ENCODE peak calls at places on chromosome 9, in four cellular contexts. C is body of pancreas; A is effector memory CD4-positive, alpha-beta T cell; J is IMR-90. P is an unnamed sample.

GRCh38 chr9:122951056-122951455 is 10.2 kb downstream of the RABGAP1 start:
- DNase-seq in C (no peak), A (no peak), J (no peak), P (no peak)

GRCh38 chr9:83981126-83981871 is 694 bp downstream of the RMI1 start:
- DNase-seq in C (peak; percentile 79), A (no peak), J (peak; percentile 35), P (no peak)

GRCh38 chr9:128145951-128146351 is 3.3 kb upstream of the LCN2 start:
- DNase-seq in C (no peak), A (no peak), J (no peak), P (no peak)

GRCh38 chr9:69805962-69806633 is 14.5 kb upstream of the CFAP95 start:
- DNase-seq in C (peak; percentile 43), A (no peak), J (no peak), P (peak; percentile 60)

GRCh38 chr9:98603821-98604383 is 104.8 kb downstream of the GABBR2 start:
- DNase-seq in C (no peak), A (no peak), J (peak; percentile 63), P (no peak)

GRCh38 chr9:35945341-35946018 is 12.5 kb downstream of the OR2S2 start:
- DNase-seq in C (peak; percentile 83), A (no peak), J (peak; percentile 85), P (peak; percentile 87)

GRCh38 chr9:98442541-98442940 is 187.1 kb upstream of the TBC1D2 start:
- DNase-seq in C (no peak), A (no peak), J (peak; percentile 36), P (no peak)

GRCh38 chr9:17810728-17811634 is 232.1 kb downstream of the SH3GL2 start:
- DNase-seq in C (peak; percentile 66), A (no peak), J (peak; percentile 66), P (no peak)

GRCh38 chr9:77710965-77711657 is 63.0 kb upstream of the GNA14 start:
- DNase-seq in C (no peak), A (no peak), J (no peak), P (no peak)

GRCh38 chr9:88776717-88777497 is 214.4 kb upstream of the S1PR3 start:
- DNase-seq in C (no peak), A (no peak), J (peak; percentile 87), P (no peak)

GRCh38 chr9:22528485-22528884 is 81.9 kb downstream of the DMRTA1 start:
- DNase-seq in C (no peak), A (no peak), J (peak; percentile 24), P (no peak)

GRCh38 chr9:127163409-127163808 is 41.0 kb upstream of the ANGPTL2 start:
- DNase-seq in C (no peak), A (no peak), J (peak; percentile 82), P (no peak)

GRCh38 chr9:134670042-134670525 is 28.5 kb downstream of the COL5A1 start:
- DNase-seq in C (no peak), A (no peak), J (peak; percentile 94), P (no peak)

GRCh38 chr9:77176686-77177142 is 620 bp upstream of the VPS13A start:
- DNase-seq in C (no peak), A (no peak), J (no peak), P (no peak)

GRCh38 chr9:121169094-121169601 is 32.5 kb downstream of the RAB14 start:
- DNase-seq in C (no peak), A (no peak), J (no peak), P (no peak)

GRCh38 chr9:70258692-70259511 is at the start of gene SMC5:
- DNase-seq in C (peak; percentile 90), A (peak; percentile 77), J (peak; percentile 92), P (peak; percentile 93)

GRCh38 chr9:21294325-21294724 is 10.8 kb downstream of the IFNA5 start:
- DNase-seq in C (peak; percentile 36), A (no peak), J (peak; percentile 17), P (no peak)

GRCh38 chr9:87063246-87063645 is 115.9 kb upstream of the GAS1 start:
- DNase-seq in C (peak; percentile 16), A (no peak), J (no peak), P (peak; percentile 71)

GRCh38 chr9:3997492-3997891 is 302.4 kb downstream of the GLIS3 start:
- DNase-seq in C (no peak), A (no peak), J (no peak), P (no peak)

GRCh38 chr9:136821333-136822031 is 13.7 kb downstream of the RABL6 start:
- DNase-seq in C (no peak), A (no peak), J (no peak), P (peak; percentile 53)

GRCh38 chr9:129146441-129146933 is 31.6 kb downstream of the IER5L start:
- DNase-seq in C (no peak), A (no peak), J (no peak), P (no peak)

GRCh38 chr9:23563497-23563896 is 262.5 kb downstream of the ELAVL2 start:
- DNase-seq in C (no peak), A (no peak), J (no peak), P (no peak)

GRCh38 chr9:75131700-75132099 is 43.4 kb downstream of the OSTF1 start:
- DNase-seq in C (no peak), A (no peak), J (no peak), P (no peak)

GRCh38 chr9:136043386-136044054 is 51.6 kb downstream of the NACC2 start:
- DNase-seq in C (no peak), A (no peak), J (no peak), P (no peak)

GRCh38 chr9:114327749-114328148 is 1.9 kb upstream of the ORM2 start:
- DNase-seq in C (no peak), A (no peak), J (no peak), P (no peak)

GRCh38 chr9:88535226-88535931 is 401 bp downstream of the NXNL2 start:
- DNase-seq in C (peak; percentile 38), A (no peak), J (no peak), P (peak; percentile 80)

GRCh38 chr9:15370496-15371464 is 51.9 kb upstream of the SNAPC3 start:
- DNase-seq in C (no peak), A (no peak), J (no peak), P (no peak)

GRCh38 chr9:121684381-121685145 is 33.1 kb downstream of the DAB2IP start:
- DNase-seq in C (peak; percentile 38), A (no peak), J (no peak), P (peak; percentile 87)

GRCh38 chr9:97602430-97602829 is 30.7 kb downstream of the TSTD2 start:
- DNase-seq in C (no peak), A (no peak), J (no peak), P (no peak)

GRCh38 chr9:36148652-36149051 is 12.1 kb downstream of the GLIPR2 start:
- DNase-seq in C (peak; percentile 89), A (peak; percentile 70), J (peak; percentile 97), P (peak; percentile 97)

GRCh38 chr9:13719410-13719809 is 439.9 kb upstream of the MPDZ start:
- DNase-seq in C (no peak), A (no peak), J (peak; percentile 36), P (no peak)

GRCh38 chr9:36897019-36897418 is 137.0 kb downstream of the PAX5 start:
- DNase-seq in C (no peak), A (no peak), J (no peak), P (no peak)

GRCh38 chr9:116695441-116695840 is 8.3 kb downstream of the TRIM32 start:
- DNase-seq in C (no peak), A (no peak), J (no peak), P (no peak)

GRCh38 chr9:116694892-116695291 is 7.8 kb downstream of the TRIM32 start:
- DNase-seq in C (peak; percentile 4), A (no peak), J (no peak), P (no peak)

GRCh38 chr9:116692619-116693018 is 5.5 kb downstream of the TRIM32 start:
- DNase-seq in C (no peak), A (no peak), J (no peak), P (no peak)

GRCh38 chr9:116691607-116692006 is 4.5 kb downstream of the TRIM32 start:
- DNase-seq in C (no peak), A (no peak), J (no peak), P (no peak)

GRCh38 chr9:116693233-116693731 is 6.2 kb downstream of the TRIM32 start:
- DNase-seq in C (no peak), A (no peak), J (peak; percentile 54), P (no peak)
- H3K4me1 ChIP-seq in C (peaks cover 70% of the 10 kb centered on the region), A (peaks cover 5% of the 10 kb centered on the region), J (peaks cover 16% of the 10 kb centered on the region), P (peaks cover 8% of the 10 kb centered on the region)

DNA sequence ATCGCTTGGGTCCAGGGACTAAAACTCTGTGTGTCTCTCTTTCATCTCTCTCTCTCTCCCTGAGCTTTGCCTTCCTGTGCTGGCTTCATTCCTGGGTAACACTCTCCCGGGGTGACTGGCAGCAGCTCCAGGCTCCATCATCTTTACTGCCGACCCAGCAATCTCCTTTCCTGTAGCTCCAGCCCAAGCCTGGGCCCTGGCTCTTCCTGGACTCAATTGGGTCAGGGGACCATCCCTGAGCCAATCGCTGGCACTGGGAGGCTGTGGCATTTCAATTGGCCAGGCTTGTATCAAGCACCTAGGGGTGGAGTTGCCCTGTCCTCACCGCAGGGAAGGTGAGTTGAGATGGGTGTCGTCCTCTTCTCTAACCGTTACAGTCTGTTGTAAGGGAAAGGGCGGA is 31.9 kb downstream of the FAM240B start:
- DNase-seq in C (no peak), A (no peak), J (no peak), P (no peak)
- H3K4me3 ChIP-seq in C (no peak overlapping the region), A (no peak overlapping the region), J (no peak overlapping the region), P (no peak overlapping the region)

GRCh38 chr9:94915476-94916450 is 189.3 kb downstream of the AOPEP start:
- DNase-seq in C (no peak), A (no peak), J (no peak), P (no peak)

GRCh38 chr9:94920439-94920951 is 194.0 kb downstream of the AOPEP start:
- DNase-seq in C (no peak), A (no peak), J (peak; percentile 63), P (peak; percentile 83)

GRCh38 chr9:94916956-94917355 is 190.5 kb downstream of the AOPEP start:
- DNase-seq in C (no peak), A (no peak), J (no peak), P (no peak)

GRCh38 chr9:94919376-94920098 is 193.0 kb downstream of the AOPEP start:
- DNase-seq in C (no peak), A (no peak), J (peak; percentile 69), P (no peak)

GRCh38 chr9:94918038-94918753 is 191.7 kb downstream of the AOPEP start:
- DNase-seq in C (no peak), A (no peak), J (no peak), P (no peak)
- H3K4me1 ChIP-seq in C (peaks cover 33% of the 10 kb centered on the region), A (no peaks in the 10 kb centered on the region), J (peaks cover 35% of the 10 kb centered on the region), P (peaks cover 13% of the 10 kb centered on the region)

GRCh38 chr9:34326690-34327089 is 2.4 kb downstream of the KIF24 start:
- DNase-seq in C (no peak), A (no peak), J (no peak), P (no peak)
- H3K4me3 ChIP-seq in C (no peak overlapping the region), A (no peak overlapping the region), J (no peak overlapping the region), P (no peak overlapping the region)

GRCh38 chr9:130451509-130452388 is 7.0 kb downstream of the ASS1 start:
- DNase-seq in C (peak; percentile 88), A (no peak), J (peak; percentile 95), P (peak; percentile 96)

GRCh38 chr9:130452835-130453234 is 8.1 kb downstream of the ASS1 start:
- DNase-seq in C (no peak), A (no peak), J (no peak), P (no peak)

GRCh38 chr9:130448771-130449170 is 4.0 kb downstream of the ASS1 start:
- DNase-seq in C (no peak), A (no peak), J (no peak), P (no peak)

GRCh38 chr9:130450344-130451003 is 5.7 kb downstream of the ASS1 start:
- DNase-seq in C (peak; percentile 86), A (no peak), J (no peak), P (no peak)

GRCh38 chr9:130451004-130451390 is 6.2 kb downstream of the ASS1 start:
- DNase-seq in C (no peak), A (no peak), J (no peak), P (no peak)
- H3K4me1 ChIP-seq in C (peaks cover 57% of the 10 kb centered on the region), A (no peaks in the 10 kb centered on the region), J (peaks cover 33% of the 10 kb centered on the region), P (no peaks in the 10 kb centered on the region)

GRCh38 chr9:92617951-92618510 is 51.9 kb downstream of the IPPK start:
- DNase-seq in C (no peak), A (no peak), J (no peak), P (no peak)
- H3K4me3 ChIP-seq in C (no peak overlapping the region), A (no peak overlapping the region), J (no peak overlapping the region), P (no peak overlapping the region)

P was measured in aorta.